ENCODE peak calls at places on chromosomes 13 and 19, in eight cellular contexts. Q, D, P, Y, W, L, I and N are unnamed samples.

GRCh38 chr13:25037057-25037813 is 58.7 kb upstream of the PABPC3 start:
- DNase-seq in L (peak), Q (peak), P (peak), Y (peak), W (peak), D (peak), I (peak), N (peak)

GRCh38 chr13:29935309-29935981 is 85.0 kb upstream of the UBL3 start:
- DNase-seq in W (no peak), Y (no peak), I (no peak), D (no peak), L (no peak), Q (no peak), P (peak), N (no peak)

GRCh38 chr19:49069026-49069425 is 3.5 kb downstream of the KCNA7 start:
- DNase-seq in L (no peak), P (no peak), Y (no peak), D (no peak), Q (no peak), I (no peak), W (no peak), N (no peak)

GRCh38 chr19:12222980-12223630 is 60.2 kb downstream of the ZNF136 start:
- DNase-seq in W (no peak), Q (no peak), P (no peak), L (no peak), Y (no peak), D (no peak), I (no peak), N (no peak)

GRCh38 chr13:30149248-30149647 is 158.1 kb downstream of the KATNAL1 start:
- DNase-seq in Y (no peak), D (no peak), L (no peak), P (no peak), I (no peak), W (no peak), Q (no peak), N (no peak)

GRCh38 chr19:13727798-13728197 is 36.5 kb upstream of the MRI1 start:
- DNase-seq in L (no peak), I (peak), Q (peak), Y (no peak), P (no peak), D (no peak), W (no peak), N (no peak)

GRCh38 chr13:94711561-94712286 is 621 bp downstream of the SOX21 start:
- DNase-seq in I (no peak), Y (no peak), L (peak), Q (peak), W (no peak), D (no peak), P (no peak), N (no peak)

GRCh38 chr19:16160445-16160942 is 12.8 kb downstream of the CIB3 start:
- DNase-seq in L (no peak), Q (no peak), W (no peak), I (no peak), D (no peak), Y (no peak), P (no peak), N (no peak)

GRCh38 chr13:111302045-111302722 is 18.3 kb upstream of the TEX29 start:
- DNase-seq in L (no peak), D (no peak), P (no peak), W (no peak), Q (no peak), I (no peak), Y (no peak), N (no peak)

GRCh38 chr19:47778954-47779351 is 450 bp downstream of the SELENOW start:
- DNase-seq in Y (no peak), D (no peak), Q (peak), P (peak), L (no peak), I (no peak), W (no peak), N (no peak)

GRCh38 chr19:1421218-1421957 is 14.0 kb downstream of the DAZAP1 start:
- DNase-seq in L (no peak), D (no peak), Q (no peak), I (no peak), W (no peak), P (no peak), Y (no peak), N (no peak)

GRCh38 chr19:8335343-8336071 is 7.6 kb downstream of the KANK3 start:
- DNase-seq in Y (no peak), D (no peak), W (no peak), Q (no peak), L (peak), P (no peak), I (no peak), N (peak)

GRCh38 chr13:20121154-20121515 is 39.7 kb downstream of the GJA3 start:
- DNase-seq in L (no peak), D (no peak), Q (no peak), Y (no peak), P (no peak), I (no peak), W (no peak), N (peak)

GRCh38 chr13:36131215-36131930 is at the start of gene DCLK1:
- DNase-seq in W (peak), I (no peak), Y (peak), L (peak), D (peak), Q (peak), P (no peak), N (peak)

GRCh38 chr13:33544308-33544707 is 258.8 kb upstream of the STARD13 start:
- DNase-seq in Y (no peak), I (no peak), Q (no peak), W (no peak), D (no peak), L (no peak), P (no peak), N (no peak)
- H3K4me3 ChIP-seq in Y (no peak), I (no peak), Q (no peak), W (peak), D (no peak), L (peak), P (peak), N (peak)

DNA sequence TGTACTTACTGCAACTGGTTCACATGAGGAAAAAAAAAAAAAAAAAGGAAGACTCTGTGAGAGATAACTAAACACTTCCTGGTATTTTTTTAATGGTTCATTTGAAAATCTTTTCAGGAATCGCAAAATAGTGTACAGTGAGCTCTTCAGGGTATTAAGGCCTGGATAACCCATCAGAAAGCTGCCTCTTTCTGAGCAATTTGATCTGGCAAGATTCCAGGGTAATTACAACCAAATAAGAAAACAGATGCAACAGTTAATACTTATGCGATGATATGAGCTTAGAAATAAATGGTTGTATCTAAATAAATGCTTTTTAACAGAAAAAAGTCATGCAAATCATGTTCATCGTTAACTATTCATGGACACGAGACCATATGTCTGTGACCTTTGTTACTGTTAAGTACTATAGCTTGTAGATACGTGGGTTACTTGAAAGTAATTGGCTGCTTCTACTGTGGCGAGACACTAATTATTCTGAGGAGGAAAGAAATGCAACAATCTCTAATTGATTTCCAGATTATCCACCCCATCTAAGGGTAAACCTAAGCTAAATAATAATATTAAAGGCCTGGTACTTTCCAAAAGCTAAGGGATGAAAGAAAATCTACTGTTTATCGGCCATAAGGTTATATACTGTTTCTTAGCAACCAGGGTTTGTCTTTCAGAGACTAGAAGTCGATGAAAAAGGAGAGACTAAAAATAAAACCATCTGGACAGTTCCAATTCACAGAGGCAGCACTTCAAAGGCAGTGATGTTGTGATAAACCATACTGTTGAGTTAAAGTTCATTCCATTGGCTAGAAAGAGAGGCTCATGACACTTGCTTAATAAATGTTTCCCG is 1.7 kb downstream of the EPSTI1 start:
- DNase-seq in I (peak), L (no peak), W (no peak), P (no peak), Q (peak), D (no peak), Y (no peak), N (no peak)
- H3K4me3 ChIP-seq in I (no peak), L (no peak), W (peak), P (no peak), Q (peak), D (no peak), Y (no peak), N (peak)

GRCh38 chr19:40802300-40803169 is 3.5 kb downstream of the EGLN2 start:
- DNase-seq in Y (no peak), D (no peak), W (no peak), Q (no peak), L (no peak), I (no peak), P (peak), N (no peak)
- H3K4me3 ChIP-seq in Y (peak), D (peak), W (peak), Q (peak), L (peak), I (no peak), P (peak), N (peak)

GRCh38 chr13:26967119-26968038 is 204.2 kb downstream of the USP12 start:
- DNase-seq in Q (peak), I (no peak), W (no peak), Y (no peak), D (no peak), P (no peak), L (no peak), N (no peak)

GRCh38 chr13:26968431-26969335 is 202.9 kb downstream of the USP12 start:
- DNase-seq in W (no peak), Y (no peak), I (peak), P (no peak), D (no peak), L (no peak), Q (no peak), N (peak)

GRCh38 chr13:26965058-26965380 is 204.4 kb upstream of the GPR12 start:
- DNase-seq in Q (no peak), I (no peak), P (no peak), L (no peak), W (no peak), Y (no peak), D (no peak), N (no peak)

GRCh38 chr13:26964278-26965057 is 203.9 kb upstream of the GPR12 start:
- DNase-seq in P (peak), Q (peak), W (peak), D (peak), Y (no peak), I (peak), L (peak), N (no peak)

GRCh38 chr13:26965976-26966375 is 205.4 kb upstream of the GPR12 start:
- DNase-seq in I (peak), Q (peak), L (no peak), D (peak), Y (no peak), W (peak), P (no peak), N (no peak)
- H3K4me3 ChIP-seq in I (no peak), Q (no peak), L (no peak), D (no peak), Y (no peak), W (no peak), P (no peak), N (no peak)

GRCh38 chr13:112940236-112940635 is 28.8 kb upstream of the MCF2L start:
- DNase-seq in W (peak), Y (no peak), Q (no peak), L (no peak), P (no peak), I (no peak), D (no peak), N (no peak)

GRCh38 chr13:112942689-112943308 is 26.2 kb upstream of the MCF2L start:
- DNase-seq in P (peak), I (peak), L (peak), W (peak), Q (peak), Y (peak), D (peak), N (peak)

GRCh38 chr13:112941349-112941748 is 27.7 kb upstream of the MCF2L start:
- DNase-seq in Q (no peak), D (no peak), I (no peak), L (no peak), Y (no peak), P (no peak), W (no peak), N (no peak)

GRCh38 chr13:112947796-112948195 is 21.2 kb upstream of the MCF2L start:
- DNase-seq in D (no peak), Y (no peak), I (no peak), Q (no peak), P (no peak), L (no peak), W (no peak), N (peak)

GRCh38 chr13:112943309-112944125 is 25.5 kb upstream of the MCF2L start:
- DNase-seq in L (peak), W (peak), D (no peak), I (peak), P (no peak), Q (peak), Y (peak), N (peak)
- H3K4me3 ChIP-seq in L (peak), W (peak), D (peak), I (peak), P (no peak), Q (peak), Y (peak), N (peak)

DNA sequence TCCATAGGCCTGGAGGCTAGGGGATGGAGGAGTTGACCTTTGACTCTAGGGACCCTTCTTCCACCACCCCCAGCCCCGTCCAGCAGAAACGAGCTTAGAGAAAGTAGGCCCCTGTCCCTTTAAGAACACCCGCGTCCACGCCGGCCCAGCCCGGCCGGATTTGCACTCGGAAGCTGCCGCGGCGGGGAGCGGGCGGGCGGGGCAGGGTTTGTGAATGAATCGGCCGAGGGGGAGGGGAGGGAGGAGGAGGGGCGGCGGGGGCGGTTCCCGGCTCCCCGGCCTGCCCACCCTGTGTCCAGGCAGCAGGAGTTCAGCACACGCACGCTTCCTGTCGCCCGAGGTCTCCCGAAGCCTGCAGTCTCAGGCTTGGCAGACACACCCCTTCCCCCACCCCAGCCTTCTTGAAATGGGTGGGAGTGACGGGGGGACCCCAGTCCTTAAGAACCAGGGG is 1.5 kb downstream of the UNC13A start:
- DNase-seq in Y (no peak), I (no peak), Q (peak), P (no peak), L (peak), W (peak), D (no peak), N (peak)
- H3K4me3 ChIP-seq in Y (peak), I (peak), Q (no peak), P (no peak), L (peak), W (peak), D (peak), N (peak)